ENCODE peak calls at places on chromosomes 16 and 17, in six cellular contexts. W, T, P, D, N and G are unnamed samples.

GRCh38 chr17:8857919-8858318 is 9.6 kb downstream of the PIK3R6 start:
- DNase-seq in W (no peak), T (no peak), P (no peak), D (peak), N (no peak), G (no peak)

GRCh38 chr16:68732741-68733399 is 4.2 kb upstream of the CDH1 start:
- DNase-seq in W (no peak), T (no peak), P (no peak), D (no peak), N (no peak), G (no peak)

GRCh38 chr17:39591958-39592954 is 15.5 kb downstream of the NEUROD2 start:
- DNase-seq in W (no peak), T (no peak), P (no peak), D (peak), N (peak), G (peak)

GRCh38 chr16:3050487-3050886 is 4.1 kb downstream of the MMP25 start:
- DNase-seq in W (no peak), T (no peak), P (no peak), D (no peak), N (no peak), G (no peak)

GRCh38 chr17:81867952-81868673 is 3.0 kb downstream of the ARHGDIA start:
- DNase-seq in W (no peak), T (no peak), P (no peak), D (no peak), N (no peak), G (no peak)

GRCh38 chr16:476039-476438 is 50.6 kb downstream of the RAB11FIP3 start:
- DNase-seq in W (no peak), T (no peak), P (no peak), D (no peak), N (no peak), G (no peak)

GRCh38 chr16:81394966-81395655 is 49.5 kb upstream of the CMIP start:
- DNase-seq in W (no peak), T (no peak), P (no peak), D (no peak), N (no peak), G (no peak)

GRCh38 chr16:30359871-30360170 is 4.7 kb upstream of the CD2BP2 start:
- DNase-seq in W (no peak), T (no peak), P (no peak), D (no peak), N (no peak), G (no peak)

GRCh38 chr17:18143044-18143936 is 34.7 kb downstream of the MYO15A start:
- DNase-seq in W (no peak), T (peak), P (no peak), D (no peak), N (no peak), G (peak)

GRCh38 chr16:30379165-30379783 is 3.1 kb downstream of the SEPTIN1 start:
- DNase-seq in W (no peak), T (no peak), P (no peak), D (no peak), N (no peak), G (no peak)

GRCh38 chr16:27328937-27329336 is 15.2 kb downstream of the IL4R start:
- DNase-seq in W (no peak), T (no peak), P (no peak), D (no peak), N (no peak), G (no peak)

GRCh38 chr16:84950906-84951305 is 60.4 kb downstream of the ZDHHC7 start:
- DNase-seq in W (no peak), T (no peak), P (no peak), D (no peak), N (no peak), G (no peak)

GRCh38 chr16:57513371-57514102 is 22.8 kb downstream of the CCDC102A start:
- DNase-seq in W (no peak), T (no peak), P (no peak), D (no peak), N (no peak), G (no peak)

GRCh38 chr17:82234211-82235055 is 5.6 kb downstream of the SLC16A3 start:
- DNase-seq in W (peak), T (no peak), P (no peak), D (no peak), N (no peak), G (no peak)

GRCh38 chr16:22141746-22142145 is 20.6 kb upstream of the SDR42E2 start:
- DNase-seq in W (no peak), T (peak), P (no peak), D (no peak), N (no peak), G (no peak)

GRCh38 chr16:53821957-53822625 is 118.1 kb downstream of the FTO start:
- DNase-seq in W (no peak), T (peak), P (no peak), D (peak), N (no peak), G (no peak)

GRCh38 chr16:3161235-3162018 is 26.6 kb upstream of the OR1F1 start:
- DNase-seq in W (no peak), T (no peak), P (peak), D (no peak), N (no peak), G (no peak)

GRCh38 chr16:24288516-24288915 is 32.4 kb downstream of the CACNG3 start:
- DNase-seq in W (no peak), T (no peak), P (no peak), D (no peak), N (no peak), G (no peak)

GRCh38 chr17:64534187-64534586 is 27.4 kb downstream of the CEP95 start:
- DNase-seq in W (no peak), T (no peak), P (no peak), D (no peak), N (no peak), G (no peak)

GRCh38 chr16:20349615-20350014 is 2.9 kb downstream of the UMOD start:
- DNase-seq in W (no peak), T (no peak), P (no peak), D (no peak), N (no peak), G (no peak)

GRCh38 chr16:14003119-14003570 is 68.0 kb upstream of the MRTFB start:
- DNase-seq in W (peak), T (peak), P (peak), D (peak), N (no peak), G (no peak)

GRCh38 chr17:83081561-83082201 is 2.3 kb downstream of the METRNL start:
- DNase-seq in W (no peak), T (peak), P (no peak), D (peak), N (no peak), G (no peak)

GRCh38 chr17:75625813-75626486 is 7.3 kb upstream of the SMIM5 start:
- DNase-seq in W (no peak), T (no peak), P (no peak), D (no peak), N (no peak), G (peak)

GRCh38 chr16:55283776-55284717 is 40.0 kb upstream of the IRX6 start:
- DNase-seq in W (no peak), T (no peak), P (no peak), D (no peak), N (peak), G (no peak)

GRCh38 chr17:78185981-78186688 is 717 bp downstream of the TK1 start:
- DNase-seq in W (no peak), T (peak), P (no peak), D (no peak), N (no peak), G (no peak)

GRCh38 chr17:72126575-72127486 is 6.0 kb downstream of the SOX9 start:
- DNase-seq in W (no peak), T (peak), P (peak), D (peak), N (peak), G (peak)

GRCh38 chr17:17940451-17940911 is 31.7 kb downstream of the TOM1L2 start:
- DNase-seq in W (no peak), T (peak), P (peak), D (peak), N (no peak), G (no peak)

GRCh38 chr16:13997526-13997925 is 73.6 kb upstream of the MRTFB start:
- DNase-seq in W (no peak), T (no peak), P (no peak), D (no peak), N (no peak), G (no peak)

GRCh38 chr17:7460850-7461660 is 16.2 kb downstream of the CHRNB1 start:
- DNase-seq in W (no peak), T (no peak), P (no peak), D (no peak), N (no peak), G (no peak)

GRCh38 chr16:48526058-48526957 is 83.7 kb downstream of the N4BP1 start:
- DNase-seq in W (no peak), T (no peak), P (no peak), D (no peak), N (no peak), G (no peak)

GRCh38 chr17:36534117-36534880 is at the start of gene MYO19:
- DNase-seq in W (peak), T (peak), P (no peak), D (peak), N (peak), G (peak)

GRCh38 chr16:85856054-85856453 is 42.9 kb upstream of the IRF8 start:
- DNase-seq in W (no peak), T (no peak), P (no peak), D (no peak), N (no peak), G (no peak)

GRCh38 chr17:4220655-4221054 is 43.1 kb downstream of the ANKFY1 start:
- DNase-seq in W (peak), T (no peak), P (no peak), D (peak), N (no peak), G (no peak)

GRCh38 chr16:67278773-67279295 is 498 bp upstream of the PLEKHG4 start:
- DNase-seq in W (no peak), T (no peak), P (no peak), D (no peak), N (no peak), G (peak)

GRCh38 chr17:35841505-35841904 is 27.2 kb downstream of the HEATR9 start:
- DNase-seq in W (no peak), T (no peak), P (no peak), D (peak), N (no peak), G (no peak)